ENCODE peak calls at places on chromosomes 16 and 17, in four cellular contexts. X is vagina; E is stimulated activated CD8-positive, alpha-beta memory T cell treated with anti-CD3 and anti-CD28 coated beads, Interleukin-15, amount 100 ng/mL, for 24 hours; S is GM10248. Q is an unnamed sample.

GRCh38 chr16:82061861-82062525 is 26.9 kb downstream of the HSD17B2 start:
- DNase-seq in X (no peak), E (no peak), S (peak), Q (no peak)

GRCh38 chr17:1830288-1830687 is 483 bp downstream of the RPA1 start:
- DNase-seq in X (no peak), E (no peak), S (peak), Q (no peak)

GRCh38 chr17:73600103-73600871 is 44.0 kb downstream of the SDK2 start:
- DNase-seq in X (no peak), E (no peak), S (no peak), Q (no peak)

GRCh38 chr17:74439691-74440567 is 8.0 kb downstream of the GPRC5C start:
- DNase-seq in X (no peak), E (no peak), S (no peak), Q (no peak)

GRCh38 chr17:21674242-21674731 is 18.0 kb upstream of the KCNJ18 start:
- DNase-seq in X (peak), E (no peak), S (no peak), Q (no peak)

GRCh38 chr17:60094754-60095153 is 16.0 kb upstream of the HEATR6 start:
- DNase-seq in X (no peak), E (no peak), S (no peak), Q (peak)

GRCh38 chr17:40605301-40605700 is 40.0 kb upstream of the CCR7 start:
- DNase-seq in X (no peak), E (no peak), S (no peak), Q (no peak)

GRCh38 chr16:67393111-67393789 is at the start of gene TPPP3:
- DNase-seq in X (peak), E (no peak), S (no peak), Q (no peak)

GRCh38 chr17:4678448-4679026 is 25.4 kb downstream of the PELP1 start:
- DNase-seq in X (no peak), E (no peak), S (no peak), Q (no peak)

GRCh38 chr16:50539822-50540710 is 8.1 kb upstream of the NKD1 start:
- DNase-seq in X (no peak), E (no peak), S (no peak), Q (no peak)

GRCh38 chr16:25064967-25065366 is 46.6 kb upstream of the LCMT1 start:
- DNase-seq in X (no peak), E (no peak), S (no peak), Q (no peak)

GRCh38 chr16:29903579-29903978 is 3.3 kb downstream of the ASPHD1 start:
- DNase-seq in X (no peak), E (no peak), S (no peak), Q (no peak)

GRCh38 chr16:3058173-3059030 is 7.0 kb upstream of the IL32 start:
- DNase-seq in X (no peak), E (no peak), S (peak), Q (peak)

GRCh38 chr17:7631398-7632380 is 1.8 kb downstream of the SHBG start:
- DNase-seq in X (no peak), E (no peak), S (peak), Q (no peak)

Q was measured in GM06990.